ENCODE peak calls at places on chromosomes 7 and 10, in nine cellular contexts. J is tibial artery, N is transverse colon, R is small intestine, Q is body of pancreas, Y is cardiac muscle cell, I is neural progenitor cell, X is SJCRH30, U is adipocyte. L is an unnamed sample. For H3K9me3 and H3K36me3, the result is how much of the 10 kb centered on the place peaks cover.

GRCh38 chr7:143494622-143495021 is 16.9 kb downstream of the TAS2R41 start:
- DNase-seq in I (no peak), Q (no peak), J (no peak), Y (no peak), X (no peak), U (peak), N (no peak), R (no peak), L (no peak)

GRCh38 chr7:120775703-120776265 is 82.2 kb downstream of the TSPAN12 start:
- DNase-seq in X (no peak), Q (no peak), R (no peak), J (no peak), U (no peak), Y (no peak), I (no peak), N (no peak), L (no peak)

GRCh38 chr7:77576856-77577255 is 39.8 kb downstream of the PTPN12 start:
- DNase-seq in Y (no peak), J (no peak), N (no peak), U (no peak), Q (no peak), X (no peak), I (no peak), R (no peak), L (no peak)

GRCh38 chr7:15424468-15424867 is 137.3 kb downstream of the AGMO start:
- DNase-seq in J (no peak), I (no peak), N (no peak), X (no peak), U (no peak), Q (no peak), Y (no peak), R (no peak), L (no peak)

GRCh38 chr7:130070900-130071622 is 727 bp downstream of the KLHDC10 start:
- DNase-seq in Q (no peak), J (no peak), Y (no peak), U (peak), I (peak), N (no peak), R (peak), X (no peak), L (peak)

GRCh38 chr10:90930971-90931841 is 10.3 kb upstream of the ANKRD1 start:
- DNase-seq in Q (peak), N (no peak), U (peak), X (peak), J (peak), R (no peak), I (peak), Y (peak), L (no peak)

GRCh38 chr7:92717982-92718716 is 118.2 kb downstream of the CDK6 start:
- DNase-seq in X (peak), U (peak), N (peak), Q (peak), Y (no peak), R (peak), I (no peak), J (peak), L (no peak)

GRCh38 chr10:109780997-109781396 is 142.3 kb downstream of the XPNPEP1 start:
- DNase-seq in N (no peak), I (peak), X (no peak), Q (no peak), U (no peak), Y (no peak), R (no peak), J (no peak), L (no peak)

GRCh38 chr7:159027803-159028455 is 116.7 kb downstream of the VIPR2 start:
- DNase-seq in R (peak), Q (peak), J (peak), Y (no peak), N (peak), U (no peak), I (peak), X (no peak), L (peak)

GRCh38 chr10:29239569-29240472 is 49.0 kb upstream of the LYZL1 start:
- DNase-seq in N (no peak), J (no peak), X (peak), Y (peak), U (no peak), R (peak), I (peak), Q (no peak), L (peak)

GRCh38 chr10:132301371-132302330 is 6.1 kb downstream of the STK32C start:
- DNase-seq in R (no peak), N (no peak), J (peak), Y (no peak), X (no peak), Q (no peak), I (no peak), U (no peak), L (no peak)

GRCh38 chr7:151119902-151120301 is 33.6 kb downstream of the AGAP3 start:
- DNase-seq in U (no peak), J (no peak), N (no peak), Y (no peak), Q (no peak), I (no peak), X (no peak), R (no peak), L (no peak)

GRCh38 chr7:22865607-22865970 is 42.9 kb upstream of the TOMM7 start:
- DNase-seq in X (no peak), J (no peak), U (no peak), I (no peak), Y (no peak), R (no peak), N (no peak), Q (no peak), L (no peak)

GRCh38 chr7:150330211-150330885 is 7.0 kb upstream of the ACTR3C start:
- DNase-seq in Y (no peak), N (no peak), R (no peak), J (no peak), I (no peak), U (no peak), Q (no peak), X (no peak), L (no peak)

DNA sequence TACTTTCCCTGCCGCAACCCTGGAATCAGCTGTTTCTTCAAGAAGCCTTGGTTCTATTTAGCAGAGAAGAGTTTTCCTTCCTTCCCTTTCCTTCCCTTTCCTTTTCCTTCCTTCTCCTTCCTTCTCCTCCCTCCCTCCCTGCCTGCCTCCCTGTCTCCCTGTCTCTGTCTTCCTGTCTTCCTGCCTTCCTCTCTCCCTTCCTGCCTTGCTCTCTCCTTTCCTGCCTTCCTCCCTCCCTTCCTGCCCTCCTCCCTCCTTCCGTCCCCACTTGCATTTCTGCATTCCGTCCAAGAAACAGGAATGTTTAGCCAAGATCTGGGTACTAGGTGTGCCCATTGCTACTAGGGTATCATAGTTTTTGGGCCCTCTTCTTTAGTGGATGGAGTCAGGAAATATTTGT is 21.9 kb downstream of the SND1 start:
- DNase-seq in X (no peak), R (no peak), J (no peak), I (no peak), U (no peak), Y (no peak), Q (no peak), N (no peak), L (no peak)
- H3K4me3 ChIP-seq in X (no peak), R (no peak), J (no peak), I (no peak), U (no peak), Y (no peak), Q (no peak), N (no peak), L (no peak)

GRCh38 chr7:57344957-57345356 is 105.0 kb upstream of the ZNF716 start:
- DNase-seq in Q (no peak), I (no peak), X (no peak), N (no peak), Y (no peak), J (no peak), U (no peak), R (no peak), L (no peak)

GRCh38 chr7:57348646-57349269 is 101.2 kb upstream of the ZNF716 start:
- DNase-seq in X (no peak), R (no peak), Q (no peak), I (no peak), U (no peak), Y (no peak), J (no peak), N (no peak), L (no peak)

GRCh38 chr7:57343901-57344622 is 105.9 kb upstream of the ZNF716 start:
- DNase-seq in J (no peak), Q (no peak), I (no peak), U (no peak), X (no peak), R (no peak), N (no peak), Y (no peak), L (no peak)

GRCh38 chr7:57339198-57339944 is 110.6 kb upstream of the ZNF716 start:
- DNase-seq in Y (no peak), Q (no peak), R (no peak), I (no peak), N (no peak), U (no peak), X (no peak), J (no peak), L (no peak)

DNA sequence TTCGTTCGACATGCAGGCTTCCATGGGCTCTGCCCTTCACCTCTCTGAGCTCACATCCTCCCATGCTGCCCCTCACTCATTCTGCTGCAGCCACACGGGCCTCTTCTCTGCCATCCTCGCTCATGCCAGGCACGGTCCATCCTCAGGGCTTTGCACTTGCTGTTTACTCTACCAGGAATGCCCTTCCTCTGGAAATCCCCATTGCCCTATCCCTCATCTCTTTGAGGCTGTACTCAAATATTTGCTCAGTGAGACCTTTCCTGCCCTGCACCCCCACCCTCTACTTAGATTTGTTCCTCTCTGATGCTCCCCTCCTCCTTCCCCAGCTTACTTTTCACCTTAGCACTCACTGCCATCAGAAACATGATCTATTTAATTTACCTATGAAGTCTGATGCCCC is 107.0 kb upstream of the ZNF716 start:
- DNase-seq in J (no peak), N (no peak), I (no peak), Y (no peak), U (no peak), Q (no peak), X (no peak), R (no peak), L (no peak)
- H3K9me3 ChIP-seq in J (under half), N (under half), I (under half), Y (under half), U (under half), Q (under half), X (under half), R (under half), L (under half)

DNA sequence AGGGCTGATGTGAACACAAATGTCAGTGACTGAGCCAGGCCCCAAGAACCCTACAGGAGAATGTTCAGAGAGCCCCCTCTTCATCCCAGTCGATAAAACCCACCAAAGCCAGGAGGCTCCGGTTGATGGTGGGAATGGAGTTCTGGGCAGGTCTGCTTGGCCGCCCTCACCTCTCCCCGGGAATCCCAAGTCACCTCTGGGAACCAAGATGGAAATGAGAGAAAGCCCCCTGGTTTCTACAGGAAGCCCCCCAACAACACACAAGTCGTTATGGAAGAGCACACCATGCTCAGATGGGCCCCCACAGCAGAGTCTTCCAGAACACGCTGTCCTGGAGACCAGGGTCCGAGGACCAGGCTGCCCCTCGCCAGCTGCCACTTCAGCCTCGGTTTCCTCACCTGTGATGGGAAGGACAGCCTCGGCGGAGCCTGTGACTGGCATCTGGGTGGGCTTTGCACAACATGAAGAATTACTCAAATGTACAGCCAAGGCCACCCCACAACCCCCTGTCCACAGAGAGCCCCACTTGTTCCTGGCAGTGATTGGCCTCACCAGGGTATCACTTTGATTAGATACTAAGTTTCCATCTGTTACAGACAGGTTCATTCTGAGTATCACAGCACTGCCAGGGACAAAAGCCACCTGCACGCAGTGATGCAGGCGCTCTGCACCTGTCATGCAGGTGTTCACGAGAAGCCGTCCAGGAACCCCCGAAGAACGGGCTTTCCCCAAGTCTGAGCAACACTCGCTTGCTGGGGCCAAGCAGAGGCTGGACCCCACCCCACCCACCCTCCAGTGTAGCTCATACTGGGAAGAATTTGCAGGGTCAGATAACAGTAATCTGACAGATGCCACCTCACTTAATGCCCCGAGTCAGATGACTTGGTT is 57.6 kb downstream of the MKI67 start:
- DNase-seq in Y (no peak), U (no peak), J (peak), Q (no peak), R (no peak), I (no peak), X (no peak), N (peak), L (no peak)
- H3K36me3 ChIP-seq in Y (under half), U (under half), J (half or more), Q (under half), R (under half), I (under half), X (under half), N (under half), L (under half)

GRCh38 chr10:100537475-100537874 is 1.7 kb downstream of the HIF1AN start:
- DNase-seq in N (no peak), Y (no peak), R (no peak), X (peak), J (no peak), U (no peak), I (no peak), Q (no peak), L (no peak)
- H3K4me3 ChIP-seq in N (no peak), Y (no peak), R (no peak), X (peak), J (no peak), U (peak), I (no peak), Q (no peak), L (peak)

GRCh38 chr10:9895406-9895805 is 1122.3 kb upstream of the CELF2 start:
- DNase-seq in I (no peak), X (no peak), N (no peak), Y (no peak), U (no peak), Q (no peak), R (no peak), J (no peak), L (peak)

GRCh38 chr10:9895981-9896380 is 1121.7 kb upstream of the CELF2 start:
- DNase-seq in Q (no peak), J (no peak), I (no peak), Y (no peak), X (no peak), N (no peak), R (no peak), U (no peak), L (peak)

DNA sequence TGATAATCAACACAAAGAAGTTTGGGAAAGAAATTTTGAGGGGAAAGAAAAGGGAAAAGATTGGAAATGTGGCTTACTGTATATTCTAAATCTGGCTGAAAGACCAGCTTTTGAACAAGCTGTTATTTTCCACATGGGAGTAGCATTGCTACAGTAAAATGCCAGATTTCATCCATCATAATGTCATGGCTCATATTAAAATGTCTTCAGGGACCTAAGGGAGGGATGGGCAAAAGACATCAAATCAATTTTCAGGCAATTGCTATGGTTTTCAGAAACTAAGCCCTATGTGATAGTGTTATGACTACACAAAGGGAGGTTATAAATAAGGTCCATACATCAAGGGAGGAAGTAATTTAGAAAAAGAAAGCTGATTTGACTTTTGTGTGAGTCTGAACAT is 1116.9 kb upstream of the CELF2 start:
- DNase-seq in Y (no peak), R (no peak), U (no peak), J (no peak), X (no peak), Q (no peak), N (no peak), I (no peak), L (peak)
- H3K9me3 ChIP-seq in Y (under half), R (under half), U (under half), J (under half), X (under half), Q (under half), N (under half), I (under half), L (under half)

DNA sequence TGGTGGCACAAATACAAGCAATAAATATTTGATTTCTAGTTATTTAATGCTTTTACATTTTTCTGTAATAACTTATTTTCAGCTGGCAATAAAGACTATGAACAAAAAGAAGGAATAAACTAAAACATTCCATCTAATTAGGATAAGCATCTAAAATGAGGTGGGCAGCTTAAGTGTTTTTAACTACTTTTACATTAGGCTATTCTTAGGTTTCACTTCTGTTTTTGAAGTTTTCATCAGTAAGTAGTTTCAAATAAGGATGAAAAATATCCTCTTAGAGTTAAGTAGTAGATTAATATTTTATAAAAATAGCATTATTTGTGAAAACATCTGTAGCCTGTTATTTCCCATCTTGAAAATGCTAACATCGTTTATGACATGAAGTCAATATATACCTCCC is 15.9 kb downstream of the NT5C2 start:
- DNase-seq in I (no peak), X (no peak), Y (no peak), N (no peak), Q (no peak), R (no peak), U (no peak), J (no peak), L (peak)
- H3K36me3 ChIP-seq in I (under half), X (half or more), Y (under half), N (under half), Q (under half), R (under half), U (half or more), J (half or more), L (under half)

GRCh38 chr10:86950349-86950748 is 7.1 kb downstream of the MMRN2 start:
- DNase-seq in J (peak), R (no peak), X (no peak), U (no peak), I (no peak), Q (no peak), N (no peak), Y (no peak), L (no peak)
- H3K4me3 ChIP-seq in J (no peak), R (no peak), X (no peak), U (no peak), I (no peak), Q (no peak), N (no peak), Y (no peak), L (no peak)

L was measured in Karpas-422.